ENCODE peak calls at places on chromosomes 3 and 15, in seven cellular contexts. M is transverse colon, K is ovary, V is stomach, E is suprapubic skin, D is tibial nerve, P is K562. A is an unnamed sample.

GRCh38 chr3:134630506-134630905 is 20.3 kb downstream of the KY start:
- DNase-seq in K (no peak), M (no peak), V (peak), D (no peak), E (no peak), P (no peak), A (no peak)

GRCh38 chr15:38069001-38069400 is 134.6 kb downstream of the TMCO5A start:
- DNase-seq in E (no peak), M (peak), D (no peak), K (no peak), P (no peak), V (peak), A (peak)

GRCh38 chr15:29792426-29793159 is 29.7 kb downstream of the TJP1 start:
- DNase-seq in K (no peak), P (no peak), D (no peak), M (no peak), V (no peak), E (no peak), A (no peak)

GRCh38 chr15:45543051-45543450 is 20.5 kb upstream of the SLC30A4 start:
- DNase-seq in P (no peak), M (no peak), E (no peak), K (no peak), D (no peak), V (no peak), A (no peak)

GRCh38 chr15:76823903-76824302 is 81.2 kb downstream of the SCAPER start:
- DNase-seq in V (no peak), K (no peak), M (no peak), E (no peak), P (no peak), D (no peak), A (no peak)

GRCh38 chr3:123296261-123296660 is 94.5 kb downstream of the SEC22A start:
- DNase-seq in P (no peak), K (no peak), V (no peak), M (no peak), D (no peak), E (no peak), A (no peak)

GRCh38 chr3:58074126-58074715 is 66.0 kb downstream of the FLNB start:
- DNase-seq in K (no peak), E (no peak), M (no peak), V (no peak), D (no peak), P (no peak), A (no peak)

GRCh38 chr15:50890751-50891150 is 17.7 kb upstream of the AP4E1 start:
- DNase-seq in E (no peak), M (no peak), P (no peak), V (no peak), K (no peak), D (no peak), A (no peak)

GRCh38 chr3:50627407-50628051 is 10.6 kb downstream of the MAPKAPK3 start:
- DNase-seq in D (no peak), M (no peak), E (no peak), P (no peak), V (peak), K (no peak), A (no peak)

GRCh38 chr3:129952956-129953355 is 21.6 kb upstream of the TRH start:
- DNase-seq in V (no peak), P (no peak), M (no peak), K (no peak), D (no peak), E (no peak), A (no peak)

GRCh38 chr3:185758912-185759311 is 65.9 kb downstream of the IGF2BP2 start:
- DNase-seq in D (no peak), P (no peak), E (no peak), M (no peak), K (no peak), V (no peak), A (no peak)

GRCh38 chr3:61847784-61848462 is 286.6 kb downstream of the PTPRG start:
- DNase-seq in E (peak), D (peak), M (peak), V (peak), K (peak), P (no peak), A (no peak)

GRCh38 chr3:16148783-16149182 is 25.7 kb upstream of the GALNT15 start:
- DNase-seq in P (no peak), E (peak), M (peak), K (peak), D (peak), V (peak), A (no peak)

GRCh38 chr3:126481808-126482502 is 6.3 kb upstream of the ZXDC start:
- DNase-seq in P (no peak), E (peak), V (no peak), K (no peak), M (peak), D (peak), A (no peak)

GRCh38 chr3:85890043-85890555 is 931.3 kb downstream of the CADM2 start:
- DNase-seq in M (no peak), D (no peak), E (no peak), V (no peak), P (no peak), K (no peak), A (no peak)

GRCh38 chr15:88605507-88606436 is 15.4 kb upstream of the AEN start:
- DNase-seq in M (no peak), E (no peak), P (peak), V (peak), D (no peak), K (no peak), A (no peak)

GRCh38 chr3:6125520-6125919 is 735.4 kb upstream of the GRM7 start:
- DNase-seq in D (no peak), V (no peak), E (no peak), M (no peak), P (no peak), K (no peak), A (no peak)

GRCh38 chr3:69252631-69253030 is 130.2 kb upstream of the LMOD3 start:
- DNase-seq in V (no peak), M (no peak), P (no peak), K (no peak), D (no peak), E (no peak), A (no peak)

GRCh38 chr15:55627730-55628368 is 39.7 kb upstream of the PYGO1 start:
- DNase-seq in M (no peak), E (peak), K (no peak), V (peak), P (no peak), D (no peak), A (no peak)

GRCh38 chr15:51649659-51650521 is 27.3 kb upstream of the DMXL2 start:
- DNase-seq in P (peak), E (no peak), V (no peak), M (peak), K (peak), D (no peak), A (peak)

GRCh38 chr15:33955945-33956344 is 12.4 kb upstream of the CHRM5 start:
- DNase-seq in V (no peak), K (no peak), M (no peak), P (no peak), E (no peak), D (no peak), A (no peak)

GRCh38 chr3:136802481-136802996 is 16.4 kb upstream of the SLC35G2 start:
- DNase-seq in D (no peak), P (no peak), E (no peak), M (no peak), V (no peak), K (no peak), A (no peak)

GRCh38 chr3:122785231-122785630 is 8.4 kb downstream of the HSPBAP1 start:
- DNase-seq in P (no peak), D (no peak), V (no peak), M (no peak), E (no peak), K (no peak), A (no peak)

GRCh38 chr3:37907906-37908305 is 46.2 kb downstream of the CTDSPL start:
- DNase-seq in P (no peak), K (no peak), D (no peak), V (no peak), M (no peak), E (no peak), A (peak)

GRCh38 chr15:100781061-100781960 is 98.3 kb upstream of the ALDH1A3 start:
- DNase-seq in V (no peak), D (peak), E (no peak), M (no peak), P (no peak), K (no peak), A (no peak)

GRCh38 chr3:83928391-83928790 is 1030.4 kb upstream of the CADM2 start:
- DNase-seq in K (no peak), M (no peak), P (peak), D (no peak), E (no peak), V (no peak), A (no peak)

GRCh38 chr3:189458536-189458935 is 172.7 kb upstream of the TP63 start:
- DNase-seq in E (peak), V (peak), D (no peak), P (no peak), K (no peak), M (no peak), A (no peak)

GRCh38 chr3:197471221-197472010 is 84.4 kb downstream of the BDH1 start:
- DNase-seq in P (no peak), D (no peak), E (no peak), V (no peak), M (no peak), K (peak), A (no peak)

GRCh38 chr15:64191971-64192830 is 29.4 kb upstream of the PPIB start:
- DNase-seq in K (no peak), P (no peak), D (no peak), V (no peak), E (no peak), M (no peak), A (no peak)

GRCh38 chr15:90884719-90885431 is 571 bp downstream of the FES start:
- DNase-seq in D (no peak), E (no peak), V (no peak), K (no peak), P (no peak), M (no peak), A (no peak)

GRCh38 chr3:25863560-25863959 is 73.7 kb downstream of the OXSM start:
- DNase-seq in V (no peak), K (no peak), E (no peak), P (no peak), M (no peak), D (no peak), A (no peak)

GRCh38 chr3:185750015-185750414 is 74.8 kb downstream of the IGF2BP2 start:
- DNase-seq in E (no peak), D (no peak), V (no peak), K (no peak), P (no peak), M (no peak), A (no peak)

GRCh38 chr3:60217156-60217911 is 1033.9 kb downstream of the FHIT start:
- DNase-seq in K (no peak), D (no peak), E (no peak), M (no peak), P (no peak), V (no peak), A (no peak)

GRCh38 chr3:85074003-85074402 is 115.2 kb downstream of the CADM2 start:
- DNase-seq in V (no peak), D (no peak), E (no peak), P (no peak), M (no peak), K (no peak), A (no peak)

DNA sequence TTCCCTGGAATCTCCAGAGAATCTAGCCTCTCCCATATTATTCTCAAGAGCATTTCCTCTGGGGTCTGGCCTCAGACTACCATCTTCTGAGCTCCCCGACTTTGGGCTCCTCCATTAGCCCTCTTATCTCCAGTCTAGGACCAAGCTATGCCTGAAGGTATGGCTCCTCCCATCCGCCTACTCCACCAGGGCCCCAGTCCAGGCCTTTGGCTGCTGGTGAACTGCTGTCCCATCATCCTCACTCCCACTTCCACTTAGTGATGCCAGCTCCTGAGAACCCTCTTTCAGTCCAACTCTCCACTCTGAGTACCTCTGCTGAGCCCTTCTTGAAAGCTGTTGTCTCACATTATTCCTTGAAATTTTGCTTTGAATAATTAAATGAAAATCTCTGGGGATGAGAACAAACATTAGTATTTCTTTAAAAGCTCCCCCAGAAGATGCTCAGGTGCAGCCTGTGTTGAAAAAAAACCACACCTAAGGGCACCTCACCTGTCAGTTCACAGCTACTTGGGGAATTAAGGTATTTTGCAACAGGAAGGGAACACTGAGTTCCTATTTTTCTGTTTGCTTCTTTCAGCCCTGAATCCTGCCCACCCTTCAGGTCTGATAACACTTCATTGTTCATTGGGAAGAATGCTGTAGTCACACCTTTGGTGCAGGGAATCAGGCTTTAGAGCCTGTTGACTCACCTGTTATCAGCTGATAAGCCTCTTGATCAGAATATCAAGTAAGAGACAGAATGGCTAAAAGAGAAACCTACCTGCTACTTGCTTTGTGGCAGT is 9.5 kb downstream of the CLDN18 start:
- DNase-seq in K (no peak), P (no peak), E (no peak), D (no peak), V (peak), M (no peak), A (no peak)
- TF ChIP-seq EP300 in K (no peak), P (no peak), E (no peak), D (no peak), V (no peak), M (no peak), A (no peak)

GRCh38 chr3:64186667-64187064 is 38.6 kb downstream of the PRICKLE2 start:
- DNase-seq in E (no peak), D (no peak), V (no peak), M (no peak), P (no peak), K (no peak), A (no peak)

GRCh38 chr3:64187065-64187959 is 38.0 kb downstream of the PRICKLE2 start:
- DNase-seq in P (no peak), M (peak), E (peak), K (peak), V (peak), D (peak), A (no peak)

GRCh38 chr3:64190517-64191515 is 34.5 kb downstream of the PRICKLE2 start:
- DNase-seq in E (no peak), D (no peak), V (no peak), K (no peak), M (no peak), P (no peak), A (no peak)

GRCh38 chr3:64191822-64192221 is 33.4 kb downstream of the PRICKLE2 start:
- DNase-seq in V (no peak), D (no peak), E (no peak), K (no peak), P (no peak), M (no peak), A (no peak)

GRCh38 chr3:64188810-64189560 is 36.3 kb downstream of the PRICKLE2 start:
- DNase-seq in P (no peak), V (no peak), K (peak), D (no peak), M (no peak), E (peak), A (no peak)
- TF ChIP-seq EP300 in P (no peak), V (no peak), K (no peak), D (peak), M (no peak), E (no peak), A (no peak)

GRCh38 chr3:147162743-147163142 is 243.6 kb downstream of the ZIC4 start:
- DNase-seq in E (no peak), V (no peak), K (no peak), M (no peak), D (no peak), P (no peak), A (no peak)
- TF ChIP-seq EP300 in E (no peak), V (no peak), K (no peak), M (no peak), D (no peak), P (no peak), A (no peak)

GRCh38 chr3:39592729-39593128 is 125.2 kb downstream of the MOBP start:
- DNase-seq in P (no peak), D (no peak), E (no peak), V (no peak), M (no peak), K (no peak), A (no peak)
- TF ChIP-seq EP300 in P (no peak), D (no peak), E (no peak), V (no peak), M (no peak), K (no peak), A (no peak)

GRCh38 chr3:195255176-195255500 is 15.8 kb downstream of the XXYLT1 start:
- DNase-seq in V (no peak), K (no peak), E (no peak), P (no peak), M (no peak), D (no peak), A (no peak)

GRCh38 chr3:195251336-195252065 is 19.5 kb downstream of the XXYLT1 start:
- DNase-seq in M (no peak), D (no peak), V (no peak), K (no peak), P (no peak), E (no peak), A (no peak)

GRCh38 chr3:195254454-195255175 is 16.3 kb downstream of the XXYLT1 start:
- DNase-seq in E (no peak), V (no peak), D (no peak), M (no peak), P (no peak), K (no peak), A (no peak)

GRCh38 chr3:195255571-195256501 is 15.1 kb downstream of the XXYLT1 start:
- DNase-seq in M (no peak), V (no peak), P (no peak), D (no peak), K (no peak), E (no peak), A (no peak)

DNA sequence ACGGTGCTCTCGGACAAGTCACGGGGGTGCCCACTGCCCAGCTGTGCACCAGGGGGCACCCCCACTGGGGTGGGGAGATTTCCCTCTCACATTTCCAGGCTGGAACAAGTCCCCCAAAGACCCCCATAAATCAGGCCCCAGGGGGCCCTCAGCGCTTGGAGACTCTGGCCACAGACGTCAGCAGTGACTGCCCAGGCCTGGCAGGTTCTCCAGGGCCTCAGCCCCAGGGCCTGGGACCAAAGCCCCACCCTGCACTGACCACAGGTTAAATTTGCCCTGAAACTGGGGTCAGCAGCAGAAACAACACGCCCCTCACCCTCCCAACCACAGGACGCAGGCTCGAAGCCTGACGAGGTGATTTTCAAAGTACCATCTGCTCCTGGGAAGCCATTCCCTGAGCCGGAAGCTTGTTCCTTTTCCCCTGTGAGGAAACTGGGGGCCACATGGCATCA is 17.0 kb downstream of the XXYLT1 start:
- DNase-seq in P (no peak), V (no peak), K (no peak), D (no peak), E (no peak), M (no peak), A (no peak)
- TF ChIP-seq EP300 in P (no peak), V (no peak), K (no peak), D (no peak), E (no peak), M (no peak), A (no peak)

GRCh38 chr3:127590282-127590592 is 296 bp downstream of the TPRA1 start:
- DNase-seq in K (no peak), M (peak), E (no peak), D (no peak), P (peak), V (no peak), A (no peak)

GRCh38 chr3:127588675-127589577 is 1.6 kb downstream of the TPRA1 start:
- DNase-seq in V (no peak), M (no peak), K (no peak), E (no peak), D (no peak), P (peak), A (no peak)

GRCh38 chr3:127589600-127590281 is 792 bp downstream of the TPRA1 start:
- DNase-seq in V (no peak), E (no peak), K (peak), D (no peak), M (peak), P (no peak), A (no peak)

GRCh38 chr3:127593187-127593586 is 2.7 kb upstream of the TPRA1 start:
- DNase-seq in P (peak), K (no peak), D (no peak), V (no peak), M (no peak), E (no peak), A (no peak)

DNA sequence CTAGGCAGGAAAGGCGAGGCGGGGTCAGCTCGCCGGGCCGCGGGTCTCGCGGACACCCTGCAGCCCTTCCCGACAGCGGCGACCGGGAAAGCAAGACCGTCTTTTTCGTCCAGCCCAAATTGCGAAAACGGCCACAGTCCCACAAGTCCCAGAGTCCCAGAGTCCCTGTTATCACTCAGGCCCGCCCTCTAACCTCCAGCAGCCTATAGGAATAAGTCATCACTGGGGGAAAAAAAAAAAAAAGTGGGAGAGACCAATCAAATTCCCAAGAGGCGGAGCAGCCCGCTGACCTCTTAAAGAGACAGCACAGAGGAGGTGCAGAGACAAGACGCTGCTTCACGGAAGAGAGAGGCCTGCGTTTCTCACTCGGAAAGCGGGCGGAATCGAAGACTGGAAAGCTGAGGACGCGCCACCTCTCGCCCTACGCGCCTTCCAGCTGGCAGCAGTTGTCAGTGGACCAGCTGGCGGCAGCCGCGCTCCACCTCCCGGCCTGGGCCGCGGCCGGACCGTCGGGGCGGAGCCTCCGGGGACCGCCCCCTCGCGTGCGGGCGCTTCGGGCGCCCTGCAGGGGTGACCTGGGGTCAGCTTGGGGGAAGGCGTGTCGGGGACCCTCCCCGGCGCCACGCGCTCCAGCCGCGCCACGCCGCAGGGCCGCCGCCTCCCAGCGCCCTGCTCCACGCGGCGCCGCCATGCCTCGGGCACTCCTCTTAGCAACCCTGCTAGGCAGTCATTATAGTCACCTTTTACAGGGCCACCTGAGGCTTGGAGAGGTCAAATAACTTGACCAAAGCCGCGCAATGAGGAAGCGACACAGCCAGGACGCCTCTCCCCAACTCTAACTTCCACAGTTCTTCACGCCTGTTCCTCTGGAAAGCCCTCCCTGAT is at the start of gene TPRA1:
- DNase-seq in V (peak), K (peak), D (peak), E (peak), M (peak), P (peak), A (peak)
- TF ChIP-seq EP300 in V (no peak), K (no peak), D (peak), E (no peak), M (no peak), P (peak), A (no peak)

GRCh38 chr15:58788056-58788710 is 17.1 kb downstream of the MINDY2 start:
- DNase-seq in D (no peak), E (no peak), M (no peak), P (no peak), K (no peak), V (no peak), A (no peak)

GRCh38 chr15:58797505-58797904 is 26.4 kb downstream of the MINDY2 start:
- DNase-seq in M (no peak), E (no peak), K (no peak), D (no peak), P (no peak), V (no peak), A (no peak)

GRCh38 chr15:58795825-58796224 is 24.7 kb downstream of the MINDY2 start:
- DNase-seq in P (no peak), E (no peak), M (no peak), K (no peak), V (no peak), D (no peak), A (no peak)

GRCh38 chr15:58793862-58794261 is 22.8 kb downstream of the MINDY2 start:
- DNase-seq in P (no peak), D (no peak), K (no peak), M (no peak), V (no peak), E (no peak), A (no peak)
- TF ChIP-seq EP300 in P (no peak), D (no peak), K (no peak), M (no peak), V (no peak), E (no peak), A (no peak)

A was measured in GM12878.